ENCODE peak calls at places on chromosomes 11 and 22, in four cellular contexts. L, P, F and B are unnamed samples.

GRCh38 chr11:35418847-35419712 is at the start of gene SLC1A2:
- DNase-seq in L (peak; percentile 18), P (peak; percentile 19), F (no peak), B (peak; percentile 48)

GRCh38 chr22:37462983-37463382 is 23.2 kb downstream of the MFNG start:
- DNase-seq in L (no peak), P (no peak), F (no peak), B (peak; percentile 60)

GRCh38 chr11:121930004-121930965 is 185.7 kb downstream of the BLID start:
- DNase-seq in L (peak; percentile 44), P (no peak), F (no peak), B (no peak)

GRCh38 chr22:42662114-42663021 is 13.2 kb upstream of the CYB5R3 start:
- DNase-seq in L (peak; percentile 86), P (peak; percentile 78), F (peak; percentile 85), B (peak; percentile 86)

GRCh38 chr11:120334332-120334731 is 1.9 kb upstream of the ARHGEF12 start:
- DNase-seq in L (no peak), P (no peak), F (no peak), B (no peak)

GRCh38 chr11:73225001-73225686 is 7.1 kb downstream of the P2RY2 start:
- DNase-seq in L (no peak), P (no peak), F (no peak), B (no peak)

GRCh38 chr11:82771781-82772180 is 38.1 kb upstream of the FAM181B start:
- DNase-seq in L (no peak), P (no peak), F (no peak), B (no peak)

GRCh38 chr11:112172362-112172994 is 2.8 kb upstream of the BCO2 start:
- DNase-seq in L (no peak), P (no peak), F (no peak), B (no peak)

GRCh38 chr11:60777572-60777971 is 7.6 kb upstream of the MS4A10 start:
- DNase-seq in L (no peak), P (peak; percentile 41), F (no peak), B (no peak)

GRCh38 chr22:25475554-25476022 is 88.9 kb upstream of the GRK3 start:
- DNase-seq in L (no peak), P (no peak), F (no peak), B (no peak)

GRCh38 chr11:41256060-41256459 is 203.4 kb downstream of the LRRC4C start:
- DNase-seq in L (no peak), P (no peak), F (no peak), B (no peak)

GRCh38 chr11:120564573-120565301 is 53.2 kb downstream of the GRIK4 start:
- DNase-seq in L (peak; percentile 89), P (no peak), F (peak; percentile 16), B (peak; percentile 57)

GRCh38 chr11:2310073-2310785 is 8.4 kb downstream of the TSPAN32 start:
- DNase-seq in L (no peak), P (no peak), F (no peak), B (no peak)

GRCh38 chr11:16195659-16196058 is 160.7 kb downstream of the SOX6 start:
- DNase-seq in L (no peak), P (no peak), F (no peak), B (peak; percentile 20)

GRCh38 chr22:19848298-19849224 is 6.1 kb downstream of the GNB1L start:
- DNase-seq in L (peak; percentile 7), P (peak; percentile 21), F (peak; percentile 16), B (no peak)

GRCh38 chr11:14114269-14114668 is 151.7 kb downstream of the SPON1 start:
- DNase-seq in L (no peak), P (no peak), F (no peak), B (no peak)

GRCh38 chr11:110919241-110919893 is 207.1 kb upstream of the ARHGAP20 start:
- DNase-seq in L (no peak), P (no peak), F (no peak), B (no peak)

GRCh38 chr11:64665381-64665780 is 57.6 kb downstream of the NRXN2 start:
- DNase-seq in L (no peak), P (no peak), F (no peak), B (no peak)

GRCh38 chr22:32950366-32950765 is 107.8 kb downstream of the SYN3 start:
- DNase-seq in L (no peak), P (no peak), F (no peak), B (peak; percentile 1)

GRCh38 chr22:45502215-45503070 is at the start of gene FBLN1:
- DNase-seq in L (no peak), P (peak; percentile 50), F (no peak), B (peak; percentile 91)

GRCh38 chr11:114084414-114084813 is 24.9 kb downstream of the ZBTB16 start:
- DNase-seq in L (no peak), P (no peak), F (no peak), B (no peak)

GRCh38 chr11:35143509-35144102 is 4.6 kb downstream of the CD44 start:
- DNase-seq in L (no peak), P (no peak), F (no peak), B (no peak)

GRCh38 chr11:2395856-2396255 is 4.7 kb upstream of the TSSC4 start:
- DNase-seq in L (no peak), P (no peak), F (no peak), B (no peak)

GRCh38 chr22:19817561-19818263 is 37.0 kb downstream of the GNB1L start:
- DNase-seq in L (no peak), P (no peak), F (no peak), B (no peak)

GRCh38 chr11:2912498-2912897 is 16.7 kb downstream of the PHLDA2 start:
- DNase-seq in L (no peak), P (peak; percentile 87), F (no peak), B (no peak)

GRCh38 chr11:102158151-102158734 is 48.0 kb downstream of the YAP1 start:
- DNase-seq in L (no peak), P (no peak), F (no peak), B (no peak)

GRCh38 chr11:95776859-95777258 is 12.7 kb downstream of the FAM76B start:
- DNase-seq in L (no peak), P (no peak), F (no peak), B (no peak)

GRCh38 chr11:48122246-48122645 is 94.4 kb upstream of the OR4B1 start:
- DNase-seq in L (no peak), P (no peak), F (no peak), B (no peak)

GRCh38 chr22:32951807-32952153 is 106.4 kb downstream of the SYN3 start:
- DNase-seq in L (no peak), P (no peak), F (no peak), B (peak; percentile 87)

GRCh38 chr22:22030493-22031182 is 48.1 kb upstream of the TOP3B start:
- DNase-seq in L (peak; percentile 83), P (peak; percentile 2), F (peak; percentile 76), B (peak; percentile 30)
- TF ChIP-seq CTCF in L (peak; percentile 74), P (no peak), F (no peak), B (peak; percentile 37)

DNA sequence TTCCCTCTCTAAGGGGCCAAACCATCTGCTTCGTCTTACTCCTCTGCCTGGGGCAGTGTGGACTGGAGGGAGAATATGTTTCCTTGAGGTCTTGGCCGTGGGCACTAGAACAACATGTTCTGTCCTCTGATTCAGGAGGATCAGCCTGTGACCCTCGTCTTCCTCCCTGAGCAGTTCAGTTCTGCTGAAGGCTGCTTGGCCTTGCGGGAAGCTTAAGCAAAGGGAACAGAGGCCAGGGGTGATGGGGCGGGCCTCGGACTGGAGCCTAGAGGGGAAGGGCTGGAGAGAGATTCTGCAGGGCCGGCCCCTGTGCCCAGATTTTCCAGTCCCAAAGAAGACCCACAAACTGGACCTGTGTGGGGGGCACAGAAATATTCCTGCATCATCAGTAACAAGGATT is 58.0 kb downstream of the ST14 start:
- DNase-seq in L (no peak), P (no peak), F (no peak), B (no peak)
- TF ChIP-seq CTCF in L (no peak), P (no peak), F (no peak), B (no peak)

GRCh38 chr22:40182231-40182835 is 4.6 kb downstream of the TNRC6B start:
- DNase-seq in L (no peak), P (no peak), F (no peak), B (no peak)

GRCh38 chr22:40189979-40190378 is 12.3 kb downstream of the TNRC6B start:
- DNase-seq in L (no peak), P (no peak), F (no peak), B (no peak)

GRCh38 chr22:40190501-40190900 is 12.8 kb downstream of the TNRC6B start:
- DNase-seq in L (no peak), P (no peak), F (no peak), B (peak; percentile 69)

GRCh38 chr22:40183029-40183581 is 5.4 kb downstream of the TNRC6B start:
- DNase-seq in L (no peak), P (no peak), F (no peak), B (peak; percentile 77)

GRCh38 chr22:40187389-40187788 is 9.7 kb downstream of the TNRC6B start:
- DNase-seq in L (no peak), P (no peak), F (no peak), B (no peak)
- TF ChIP-seq CTCF in L (no peak), P (no peak), F (no peak), B (no peak)

DNA sequence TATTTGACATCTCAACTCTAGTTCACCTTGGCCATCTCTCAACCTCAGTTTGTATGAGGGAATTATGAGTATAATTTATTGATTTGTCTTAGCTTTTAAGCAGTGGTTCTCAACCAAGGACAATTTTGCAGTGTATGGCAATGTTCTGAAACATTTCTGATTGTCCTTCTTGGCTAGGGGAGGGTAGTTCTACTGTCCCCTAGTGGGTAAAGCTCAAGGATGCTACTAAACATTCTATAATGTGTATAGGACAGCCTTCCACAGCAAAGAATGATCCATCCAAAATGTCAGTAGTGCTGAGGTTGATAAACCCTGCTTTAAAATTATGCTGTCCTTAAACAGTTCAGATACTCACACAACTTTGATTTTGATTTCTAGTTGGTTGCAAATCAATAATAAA is 78.1 kb upstream of the ALKBH3 start:
- DNase-seq in L (no peak), P (no peak), F (no peak), B (peak; percentile 44)
- TF ChIP-seq CTCF in L (no peak), P (peak; percentile 22), F (no peak), B (peak; percentile 49)

GRCh38 chr11:93614111-93614784 is 47.2 kb upstream of the CEP295 start:
- DNase-seq in L (no peak), P (peak; percentile 8), F (no peak), B (no peak)
- TF ChIP-seq CTCF in L (peak; percentile 3), P (peak; percentile 9), F (no peak), B (peak; percentile 5)

GRCh38 chr11:119018074-119018938 is at the start of the genes RPS25 and TRAPPC4:
- DNase-seq in L (peak; percentile 95), P (peak; percentile 84), F (peak; percentile 95), B (peak; percentile 97)
- TF ChIP-seq CTCF in L (no peak), P (no peak), F (no peak), B (no peak)